ENCODE peak calls at places on chromosomes 11 and 22, in nine cellular contexts. One of them, this sample, is unnamed.

GRCh38 chr22:30611197-30611596 is 4.2 kb downstream of the TCN2 start:
- DNase-seq in retina: no peak
- DNase-seq in T-helper 2 cell: no peak
- DNase-seq in progenitor cell of endocrine pancreas: no peak
- DNase-seq in NCI-H460: no peak
- DNase-seq in HEK293T: no peak
- DNase-seq in fibroblast of pulmonary artery: no peak
- DNase-seq in HFFc6: peak
- DNase-seq in choroid plexus epithelial cell: no peak
- DNase-seq in this sample: no peak

GRCh38 chr11:3802016-3802790 is 4.8 kb upstream of the NUP98 start:
- DNase-seq in retina: no peak
- DNase-seq in T-helper 2 cell: no peak
- DNase-seq in progenitor cell of endocrine pancreas: no peak
- DNase-seq in NCI-H460: no peak
- DNase-seq in HEK293T: no peak
- DNase-seq in fibroblast of pulmonary artery: peak
- DNase-seq in HFFc6: peak
- DNase-seq in choroid plexus epithelial cell: no peak
- DNase-seq in this sample: no peak

GRCh38 chr22:45876136-45877035 is 100.6 kb downstream of the WNT7B start:
- DNase-seq in retina: no peak
- DNase-seq in T-helper 2 cell: no peak
- DNase-seq in progenitor cell of endocrine pancreas: no peak
- DNase-seq in NCI-H460: no peak
- DNase-seq in HEK293T: no peak
- DNase-seq in fibroblast of pulmonary artery: no peak
- DNase-seq in HFFc6: no peak
- DNase-seq in choroid plexus epithelial cell: no peak
- DNase-seq in this sample: no peak

GRCh38 chr11:8328231-8328794 is 64.6 kb upstream of the LMO1 start:
- DNase-seq in retina: no peak
- DNase-seq in T-helper 2 cell: no peak
- DNase-seq in progenitor cell of endocrine pancreas: no peak
- DNase-seq in NCI-H460: no peak
- DNase-seq in HEK293T: no peak
- DNase-seq in fibroblast of pulmonary artery: no peak
- DNase-seq in HFFc6: no peak
- DNase-seq in choroid plexus epithelial cell: no peak
- DNase-seq in this sample: no peak

GRCh38 chr11:67644042-67644441 is 4.5 kb upstream of the TBX10 start:
- DNase-seq in retina: no peak
- DNase-seq in T-helper 2 cell: no peak
- DNase-seq in progenitor cell of endocrine pancreas: no peak
- DNase-seq in NCI-H460: no peak
- DNase-seq in HEK293T: no peak
- DNase-seq in fibroblast of pulmonary artery: peak
- DNase-seq in HFFc6: no peak
- DNase-seq in choroid plexus epithelial cell: peak
- DNase-seq in this sample: peak

GRCh38 chr11:71341596-71341995 is 89.2 kb upstream of the SHANK2 start:
- DNase-seq in retina: no peak
- DNase-seq in T-helper 2 cell: no peak
- DNase-seq in progenitor cell of endocrine pancreas: no peak
- DNase-seq in NCI-H460: no peak
- DNase-seq in HEK293T: no peak
- DNase-seq in fibroblast of pulmonary artery: no peak
- DNase-seq in HFFc6: no peak
- DNase-seq in choroid plexus epithelial cell: no peak
- DNase-seq in this sample: no peak

GRCh38 chr22:29689872-29690213 is 30.0 kb upstream of the CABP7 start:
- DNase-seq in retina: peak
- DNase-seq in T-helper 2 cell: peak
- DNase-seq in progenitor cell of endocrine pancreas: peak
- DNase-seq in NCI-H460: peak
- DNase-seq in HEK293T: peak
- DNase-seq in fibroblast of pulmonary artery: peak
- DNase-seq in HFFc6: peak
- DNase-seq in choroid plexus epithelial cell: peak
- DNase-seq in this sample: peak

GRCh38 chr11:105639527-105639926 is 29.7 kb downstream of the GRIA4 start:
- DNase-seq in retina: no peak
- DNase-seq in T-helper 2 cell: no peak
- DNase-seq in progenitor cell of endocrine pancreas: no peak
- DNase-seq in NCI-H460: no peak
- DNase-seq in HEK293T: no peak
- DNase-seq in fibroblast of pulmonary artery: no peak
- DNase-seq in HFFc6: no peak
- DNase-seq in choroid plexus epithelial cell: no peak
- DNase-seq in this sample: no peak

GRCh38 chr22:37229805-37230672 is 14.0 kb downstream of the RAC2 start:
- DNase-seq in retina: no peak
- DNase-seq in T-helper 2 cell: peak
- DNase-seq in progenitor cell of endocrine pancreas: no peak
- DNase-seq in NCI-H460: peak
- DNase-seq in HEK293T: no peak
- DNase-seq in fibroblast of pulmonary artery: no peak
- DNase-seq in HFFc6: peak
- DNase-seq in choroid plexus epithelial cell: no peak
- DNase-seq in this sample: peak

GRCh38 chr22:38733329-38734202 is 22.2 kb downstream of the SUN2 start:
- DNase-seq in retina: peak
- DNase-seq in T-helper 2 cell: no peak
- DNase-seq in progenitor cell of endocrine pancreas: peak
- DNase-seq in NCI-H460: peak
- DNase-seq in HEK293T: peak
- DNase-seq in fibroblast of pulmonary artery: peak
- DNase-seq in HFFc6: no peak
- DNase-seq in choroid plexus epithelial cell: peak
- DNase-seq in this sample: peak

GRCh38 chr22:40310081-40310770 is 36.1 kb upstream of the ADSL start:
- DNase-seq in retina: no peak
- DNase-seq in T-helper 2 cell: no peak
- DNase-seq in progenitor cell of endocrine pancreas: no peak
- DNase-seq in NCI-H460: no peak
- DNase-seq in HEK293T: no peak
- DNase-seq in fibroblast of pulmonary artery: peak
- DNase-seq in HFFc6: peak
- DNase-seq in choroid plexus epithelial cell: peak
- DNase-seq in this sample: peak

GRCh38 chr11:110432713-110433392 is 3.1 kb downstream of the FDX1 start:
- DNase-seq in retina: no peak
- DNase-seq in T-helper 2 cell: no peak
- DNase-seq in progenitor cell of endocrine pancreas: no peak
- DNase-seq in NCI-H460: no peak
- DNase-seq in HEK293T: no peak
- DNase-seq in fibroblast of pulmonary artery: peak
- DNase-seq in HFFc6: no peak
- DNase-seq in choroid plexus epithelial cell: peak
- DNase-seq in this sample: peak

GRCh38 chr11:126072141-126072741 is 9.6 kb upstream of the CDON start:
- DNase-seq in retina: no peak
- DNase-seq in T-helper 2 cell: no peak
- DNase-seq in progenitor cell of endocrine pancreas: no peak
- DNase-seq in NCI-H460: no peak
- DNase-seq in HEK293T: no peak
- DNase-seq in fibroblast of pulmonary artery: no peak
- DNase-seq in HFFc6: no peak
- DNase-seq in choroid plexus epithelial cell: no peak
- DNase-seq in this sample: no peak

GRCh38 chr11:2701230-2701629 is 1.4 kb upstream of the KCNQ1OT1 start:
- DNase-seq in retina: no peak
- DNase-seq in T-helper 2 cell: no peak
- DNase-seq in progenitor cell of endocrine pancreas: no peak
- DNase-seq in NCI-H460: no peak
- DNase-seq in HEK293T: no peak
- DNase-seq in fibroblast of pulmonary artery: no peak
- DNase-seq in HFFc6: no peak
- DNase-seq in choroid plexus epithelial cell: no peak
- DNase-seq in this sample: no peak

GRCh38 chr11:50220651-50221050 is 188.0 kb downstream of the OR4C45 start:
- DNase-seq in retina: no peak
- DNase-seq in T-helper 2 cell: no peak
- DNase-seq in progenitor cell of endocrine pancreas: no peak
- DNase-seq in NCI-H460: no peak
- DNase-seq in HEK293T: no peak
- DNase-seq in fibroblast of pulmonary artery: no peak
- DNase-seq in HFFc6: no peak
- DNase-seq in choroid plexus epithelial cell: no peak
- DNase-seq in this sample: no peak

GRCh38 chr11:12818333-12819015 is 144.3 kb downstream of the TEAD1 start:
- DNase-seq in retina: no peak
- DNase-seq in T-helper 2 cell: no peak
- DNase-seq in progenitor cell of endocrine pancreas: no peak
- DNase-seq in NCI-H460: no peak
- DNase-seq in HEK293T: no peak
- DNase-seq in fibroblast of pulmonary artery: peak
- DNase-seq in HFFc6: peak
- DNase-seq in choroid plexus epithelial cell: peak
- DNase-seq in this sample: peak

GRCh38 chr11:130737041-130737830 is 179.0 kb downstream of the SNX19 start:
- DNase-seq in retina: peak
- DNase-seq in T-helper 2 cell: no peak
- DNase-seq in progenitor cell of endocrine pancreas: no peak
- DNase-seq in NCI-H460: no peak
- DNase-seq in HEK293T: no peak
- DNase-seq in fibroblast of pulmonary artery: no peak
- DNase-seq in HFFc6: no peak
- DNase-seq in choroid plexus epithelial cell: peak
- DNase-seq in this sample: no peak

GRCh38 chr11:110787680-110788079 is 75.4 kb upstream of the ARHGAP20 start:
- DNase-seq in retina: no peak
- DNase-seq in T-helper 2 cell: no peak
- DNase-seq in progenitor cell of endocrine pancreas: no peak
- DNase-seq in NCI-H460: no peak
- DNase-seq in HEK293T: no peak
- DNase-seq in fibroblast of pulmonary artery: no peak
- DNase-seq in HFFc6: no peak
- DNase-seq in choroid plexus epithelial cell: no peak
- DNase-seq in this sample: no peak

GRCh38 chr11:108724974-108725689 is 60.3 kb downstream of the DDX10 start:
- DNase-seq in retina: no peak
- DNase-seq in T-helper 2 cell: no peak
- DNase-seq in progenitor cell of endocrine pancreas: no peak
- DNase-seq in NCI-H460: no peak
- DNase-seq in HEK293T: no peak
- DNase-seq in fibroblast of pulmonary artery: no peak
- DNase-seq in HFFc6: no peak
- DNase-seq in choroid plexus epithelial cell: no peak
- DNase-seq in this sample: no peak

GRCh38 chr11:33932721-33933120 is 40.8 kb upstream of the LMO2 start:
- DNase-seq in retina: no peak
- DNase-seq in T-helper 2 cell: no peak
- DNase-seq in progenitor cell of endocrine pancreas: no peak
- DNase-seq in NCI-H460: no peak
- DNase-seq in HEK293T: no peak
- DNase-seq in fibroblast of pulmonary artery: no peak
- DNase-seq in HFFc6: no peak
- DNase-seq in choroid plexus epithelial cell: no peak
- DNase-seq in this sample: no peak

GRCh38 chr11:84865791-84866535 is 761.2 kb downstream of the DLG2 start:
- DNase-seq in retina: no peak
- DNase-seq in T-helper 2 cell: no peak
- DNase-seq in progenitor cell of endocrine pancreas: no peak
- DNase-seq in NCI-H460: no peak
- DNase-seq in HEK293T: no peak
- DNase-seq in fibroblast of pulmonary artery: no peak
- DNase-seq in HFFc6: no peak
- DNase-seq in choroid plexus epithelial cell: peak
- DNase-seq in this sample: peak

GRCh38 chr11:13137778-13138400 is 128.8 kb downstream of the RASSF10 start:
- DNase-seq in retina: no peak
- DNase-seq in T-helper 2 cell: no peak
- DNase-seq in progenitor cell of endocrine pancreas: no peak
- DNase-seq in NCI-H460: no peak
- DNase-seq in HEK293T: no peak
- DNase-seq in fibroblast of pulmonary artery: no peak
- DNase-seq in HFFc6: no peak
- DNase-seq in choroid plexus epithelial cell: no peak
- DNase-seq in this sample: peak

GRCh38 chr11:116700586-116701220 is 72.1 kb downstream of the BUD13 start:
- DNase-seq in retina: no peak
- DNase-seq in T-helper 2 cell: no peak
- DNase-seq in progenitor cell of endocrine pancreas: no peak
- DNase-seq in NCI-H460: no peak
- DNase-seq in HEK293T: no peak
- DNase-seq in fibroblast of pulmonary artery: no peak
- DNase-seq in HFFc6: no peak
- DNase-seq in choroid plexus epithelial cell: no peak
- DNase-seq in this sample: no peak

GRCh38 chr11:130675456-130675855 is 227.0 kb downstream of the ADAMTS15 start:
- DNase-seq in retina: peak
- DNase-seq in T-helper 2 cell: no peak
- DNase-seq in progenitor cell of endocrine pancreas: no peak
- DNase-seq in NCI-H460: no peak
- DNase-seq in HEK293T: no peak
- DNase-seq in fibroblast of pulmonary artery: peak
- DNase-seq in HFFc6: peak
- DNase-seq in choroid plexus epithelial cell: peak
- DNase-seq in this sample: peak

GRCh38 chr22:47837703-47838102 is 1075.3 kb downstream of the TBC1D22A start:
- DNase-seq in retina: no peak
- DNase-seq in T-helper 2 cell: no peak
- DNase-seq in progenitor cell of endocrine pancreas: no peak
- DNase-seq in NCI-H460: peak
- DNase-seq in HEK293T: no peak
- DNase-seq in fibroblast of pulmonary artery: peak
- DNase-seq in HFFc6: peak
- DNase-seq in choroid plexus epithelial cell: peak
- DNase-seq in this sample: peak

GRCh38 chr11:101474666-101475065 is 109.1 kb downstream of the TRPC6 start:
- DNase-seq in retina: no peak
- DNase-seq in T-helper 2 cell: no peak
- DNase-seq in progenitor cell of endocrine pancreas: no peak
- DNase-seq in NCI-H460: no peak
- DNase-seq in HEK293T: no peak
- DNase-seq in fibroblast of pulmonary artery: no peak
- DNase-seq in HFFc6: no peak
- DNase-seq in choroid plexus epithelial cell: no peak
- DNase-seq in this sample: no peak

GRCh38 chr11:102391549-102392237 is 44.7 kb downstream of the BIRC2 start:
- DNase-seq in retina: no peak
- DNase-seq in T-helper 2 cell: no peak
- DNase-seq in progenitor cell of endocrine pancreas: no peak
- DNase-seq in NCI-H460: no peak
- DNase-seq in HEK293T: no peak
- DNase-seq in fibroblast of pulmonary artery: no peak
- DNase-seq in HFFc6: no peak
- DNase-seq in choroid plexus epithelial cell: no peak
- DNase-seq in this sample: no peak

GRCh38 chr22:29219881-29220670 is 14.4 kb downstream of the EMID1 start:
- DNase-seq in retina: no peak
- DNase-seq in T-helper 2 cell: no peak
- DNase-seq in progenitor cell of endocrine pancreas: no peak
- DNase-seq in NCI-H460: no peak
- DNase-seq in HEK293T: no peak
- DNase-seq in fibroblast of pulmonary artery: no peak
- DNase-seq in HFFc6: no peak
- DNase-seq in choroid plexus epithelial cell: no peak
- DNase-seq in this sample: no peak

GRCh38 chr11:76598426-76598839 is 72.1 kb downstream of the LRRC32 start:
- DNase-seq in retina: no peak
- DNase-seq in T-helper 2 cell: no peak
- DNase-seq in progenitor cell of endocrine pancreas: no peak
- DNase-seq in NCI-H460: peak
- DNase-seq in HEK293T: peak
- DNase-seq in fibroblast of pulmonary artery: peak
- DNase-seq in HFFc6: no peak
- DNase-seq in choroid plexus epithelial cell: peak
- DNase-seq in this sample: peak

GRCh38 chr11:123235117-123235686 is 40.2 kb upstream of the CLMP start:
- DNase-seq in retina: no peak
- DNase-seq in T-helper 2 cell: peak
- DNase-seq in progenitor cell of endocrine pancreas: no peak
- DNase-seq in NCI-H460: no peak
- DNase-seq in HEK293T: peak
- DNase-seq in fibroblast of pulmonary artery: peak
- DNase-seq in HFFc6: no peak
- DNase-seq in choroid plexus epithelial cell: peak
- DNase-seq in this sample: no peak

GRCh38 chr11:121198491-121198890 is 94.1 kb upstream of the SC5D start:
- DNase-seq in retina: no peak
- DNase-seq in T-helper 2 cell: no peak
- DNase-seq in progenitor cell of endocrine pancreas: no peak
- DNase-seq in NCI-H460: no peak
- DNase-seq in HEK293T: no peak
- DNase-seq in fibroblast of pulmonary artery: no peak
- DNase-seq in HFFc6: no peak
- DNase-seq in choroid plexus epithelial cell: no peak
- DNase-seq in this sample: no peak

This sample was measured in iris pigment epithelial cell.